ENCODE peak calls at places on chromosomes 6 and 20, in six cellular contexts. One of them, this sample, is unnamed.

GRCh38 chr6:73340048-73340447 is 14.0 kb downstream of the DPPA5 start:
- DNase-seq in GM06990: no peak
- DNase-seq in omental fat pad: no peak
- DNase-seq in stomach: no peak
- DNase-seq in nephron progenitor cell: no peak
- DNase-seq in hepatocyte: no peak
- DNase-seq in this sample: no peak

GRCh38 chr6:160030103-160030502 is 61.2 kb downstream of the IGF2R start:
- DNase-seq in nephron progenitor cell: peak
- DNase-seq in omental fat pad: peak
- DNase-seq in hepatocyte: peak
- DNase-seq in GM06990: no peak
- DNase-seq in stomach: peak
- DNase-seq in this sample: no peak

GRCh38 chr20:29878281-29878741 is 1379.2 kb upstream of the DEFB115 start:
- DNase-seq in hepatocyte: no peak
- DNase-seq in stomach: peak
- DNase-seq in omental fat pad: no peak
- DNase-seq in GM06990: peak
- DNase-seq in nephron progenitor cell: no peak
- DNase-seq in this sample: no peak

GRCh38 chr6:147421903-147422302 is 86.6 kb upstream of the SAMD5 start:
- DNase-seq in GM06990: no peak
- DNase-seq in omental fat pad: no peak
- DNase-seq in hepatocyte: no peak
- DNase-seq in stomach: no peak
- DNase-seq in nephron progenitor cell: no peak
- DNase-seq in this sample: no peak

GRCh38 chr20:50517817-50518154 is 7.6 kb downstream of the PTPN1 start:
- DNase-seq in nephron progenitor cell: no peak
- DNase-seq in GM06990: no peak
- DNase-seq in hepatocyte: no peak
- DNase-seq in stomach: no peak
- DNase-seq in omental fat pad: no peak
- DNase-seq in this sample: no peak

GRCh38 chr20:21077809-21078345 is 28.3 kb downstream of the LINC00237 start:
- DNase-seq in stomach: no peak
- DNase-seq in hepatocyte: no peak
- DNase-seq in GM06990: no peak
- DNase-seq in nephron progenitor cell: no peak
- DNase-seq in omental fat pad: no peak
- DNase-seq in this sample: no peak

GRCh38 chr20:50394569-50394968 is 115.6 kb upstream of the PTPN1 start:
- DNase-seq in nephron progenitor cell: no peak
- DNase-seq in stomach: no peak
- DNase-seq in GM06990: no peak
- DNase-seq in omental fat pad: no peak
- DNase-seq in hepatocyte: no peak
- DNase-seq in this sample: no peak

GRCh38 chr6:113396644-113397201 is 460.4 kb upstream of the MARCKS start:
- DNase-seq in omental fat pad: no peak
- DNase-seq in stomach: peak
- DNase-seq in hepatocyte: no peak
- DNase-seq in GM06990: no peak
- DNase-seq in nephron progenitor cell: no peak
- DNase-seq in this sample: no peak

GRCh38 chr6:166494757-166495486 is 91.6 kb downstream of the RAMACL start:
- DNase-seq in hepatocyte: no peak
- DNase-seq in GM06990: no peak
- DNase-seq in stomach: no peak
- DNase-seq in omental fat pad: no peak
- DNase-seq in nephron progenitor cell: no peak
- DNase-seq in this sample: peak

GRCh38 chr6:122043421-122043820 is 356.0 kb upstream of the HSF2 start:
- DNase-seq in omental fat pad: no peak
- DNase-seq in hepatocyte: no peak
- DNase-seq in stomach: no peak
- DNase-seq in nephron progenitor cell: no peak
- DNase-seq in GM06990: no peak
- DNase-seq in this sample: no peak

GRCh38 chr20:21020656-21021004 is 85.5 kb downstream of the LINC00237 start:
- DNase-seq in nephron progenitor cell: no peak
- DNase-seq in omental fat pad: no peak
- DNase-seq in stomach: no peak
- DNase-seq in GM06990: no peak
- DNase-seq in hepatocyte: no peak
- DNase-seq in this sample: no peak

GRCh38 chr6:47097092-47097945 is 55.2 kb upstream of the ADGRF1 start:
- DNase-seq in omental fat pad: no peak
- DNase-seq in nephron progenitor cell: peak
- DNase-seq in GM06990: peak
- DNase-seq in hepatocyte: peak
- DNase-seq in stomach: peak
- DNase-seq in this sample: peak

GRCh38 chr20:51563597-51564332 is 21.2 kb upstream of the NFATC2 start:
- DNase-seq in omental fat pad: peak
- DNase-seq in stomach: peak
- DNase-seq in GM06990: no peak
- DNase-seq in hepatocyte: peak
- DNase-seq in nephron progenitor cell: peak
- DNase-seq in this sample: no peak

GRCh38 chr6:104711371-104711770 is 148.3 kb downstream of the HACE1 start:
- DNase-seq in GM06990: no peak
- DNase-seq in nephron progenitor cell: no peak
- DNase-seq in omental fat pad: no peak
- DNase-seq in stomach: no peak
- DNase-seq in hepatocyte: peak
- DNase-seq in this sample: no peak

GRCh38 chr6:19691465-19692167 is 145.6 kb upstream of the ID4 start:
- DNase-seq in stomach: no peak
- DNase-seq in omental fat pad: no peak
- DNase-seq in nephron progenitor cell: peak
- DNase-seq in hepatocyte: peak
- DNase-seq in GM06990: no peak
- DNase-seq in this sample: peak

DNA sequence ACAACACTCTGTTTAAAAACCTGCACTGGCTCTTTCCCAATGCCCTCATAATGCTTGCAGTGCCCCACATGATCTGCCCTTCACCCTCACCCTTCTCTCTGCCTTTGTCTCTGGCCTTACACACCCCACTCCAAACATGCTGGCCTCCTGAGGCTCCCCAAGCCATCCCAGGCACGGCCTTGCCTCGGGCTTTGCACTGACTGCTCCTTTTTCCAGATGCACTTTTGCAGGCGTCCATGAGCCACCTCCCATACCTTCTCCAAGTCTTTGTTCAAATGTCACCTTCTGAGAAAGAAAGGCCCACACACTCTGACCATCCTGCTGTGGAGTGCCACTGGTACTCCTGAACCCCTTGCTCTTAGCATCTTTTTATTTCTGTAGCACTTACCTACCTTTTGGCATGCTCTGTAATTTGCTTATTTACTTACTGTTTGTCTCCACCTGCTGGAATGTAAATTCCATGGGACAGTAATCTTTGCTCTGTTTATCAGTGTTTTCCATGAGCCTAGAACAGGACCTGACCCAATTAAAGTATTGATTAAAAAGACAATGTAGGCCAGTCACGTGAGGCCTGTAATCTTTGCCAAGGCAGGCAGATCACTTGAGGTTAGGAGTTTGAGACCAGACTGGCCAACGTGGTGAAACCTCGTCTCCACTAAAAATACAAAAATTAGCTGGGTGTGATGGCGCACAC is 30.7 kb downstream of the GFRA4 start:
- DNase-seq in hepatocyte: no peak
- DNase-seq in omental fat pad: no peak
- DNase-seq in stomach: no peak
- DNase-seq in GM06990: no peak
- DNase-seq in nephron progenitor cell: no peak
- DNase-seq in this sample: no peak
- TF ChIP-seq CTCF in hepatocyte: peak
- TF ChIP-seq CTCF in omental fat pad: no peak
- TF ChIP-seq CTCF in stomach: no peak
- TF ChIP-seq CTCF in GM06990: no peak
- TF ChIP-seq CTCF in nephron progenitor cell: no peak
- TF ChIP-seq CTCF in this sample: no peak

GRCh38 chr20:34072076-34072475 is 40.0 kb downstream of the EIF2S2 start:
- DNase-seq in GM06990: no peak
- DNase-seq in omental fat pad: no peak
- DNase-seq in stomach: no peak
- DNase-seq in nephron progenitor cell: no peak
- DNase-seq in hepatocyte: no peak
- DNase-seq in this sample: no peak

GRCh38 chr20:34068001-34068400 is 44.0 kb downstream of the EIF2S2 start:
- DNase-seq in nephron progenitor cell: no peak
- DNase-seq in stomach: no peak
- DNase-seq in hepatocyte: no peak
- DNase-seq in omental fat pad: no peak
- DNase-seq in GM06990: no peak
- DNase-seq in this sample: no peak

GRCh38 chr20:34072778-34073177 is 39.3 kb downstream of the EIF2S2 start:
- DNase-seq in GM06990: no peak
- DNase-seq in hepatocyte: no peak
- DNase-seq in stomach: no peak
- DNase-seq in omental fat pad: no peak
- DNase-seq in nephron progenitor cell: no peak
- DNase-seq in this sample: no peak

GRCh38 chr20:34069341-34070078 is 42.5 kb downstream of the EIF2S2 start:
- DNase-seq in nephron progenitor cell: peak
- DNase-seq in omental fat pad: peak
- DNase-seq in stomach: peak
- DNase-seq in hepatocyte: peak
- DNase-seq in GM06990: no peak
- DNase-seq in this sample: peak

DNA sequence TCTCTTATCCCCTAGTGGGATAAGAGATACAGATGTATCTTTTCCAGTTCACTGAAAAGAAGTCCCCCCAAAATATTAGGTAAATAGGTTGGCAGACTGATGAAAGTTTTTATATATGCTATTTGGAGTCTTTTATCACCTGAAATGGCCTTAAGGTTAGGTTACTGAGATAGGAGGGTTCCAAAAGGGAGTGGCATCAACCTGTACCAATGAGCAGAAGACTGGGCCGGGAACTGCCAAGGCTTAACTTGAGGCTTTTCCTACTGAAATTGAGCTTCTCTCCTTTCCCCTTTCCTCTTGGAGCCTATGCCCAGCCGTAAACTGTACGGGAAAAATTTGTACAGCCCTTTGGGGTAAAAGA is 42.0 kb downstream of the EIF2S2 start:
- DNase-seq in nephron progenitor cell: no peak
- DNase-seq in stomach: no peak
- DNase-seq in hepatocyte: no peak
- DNase-seq in omental fat pad: no peak
- DNase-seq in GM06990: no peak
- DNase-seq in this sample: no peak
- TF ChIP-seq CTCF in nephron progenitor cell: no peak
- TF ChIP-seq CTCF in stomach: no peak
- TF ChIP-seq CTCF in hepatocyte: no peak
- TF ChIP-seq CTCF in omental fat pad: no peak
- TF ChIP-seq CTCF in GM06990: no peak
- TF ChIP-seq CTCF in this sample: peak

DNA sequence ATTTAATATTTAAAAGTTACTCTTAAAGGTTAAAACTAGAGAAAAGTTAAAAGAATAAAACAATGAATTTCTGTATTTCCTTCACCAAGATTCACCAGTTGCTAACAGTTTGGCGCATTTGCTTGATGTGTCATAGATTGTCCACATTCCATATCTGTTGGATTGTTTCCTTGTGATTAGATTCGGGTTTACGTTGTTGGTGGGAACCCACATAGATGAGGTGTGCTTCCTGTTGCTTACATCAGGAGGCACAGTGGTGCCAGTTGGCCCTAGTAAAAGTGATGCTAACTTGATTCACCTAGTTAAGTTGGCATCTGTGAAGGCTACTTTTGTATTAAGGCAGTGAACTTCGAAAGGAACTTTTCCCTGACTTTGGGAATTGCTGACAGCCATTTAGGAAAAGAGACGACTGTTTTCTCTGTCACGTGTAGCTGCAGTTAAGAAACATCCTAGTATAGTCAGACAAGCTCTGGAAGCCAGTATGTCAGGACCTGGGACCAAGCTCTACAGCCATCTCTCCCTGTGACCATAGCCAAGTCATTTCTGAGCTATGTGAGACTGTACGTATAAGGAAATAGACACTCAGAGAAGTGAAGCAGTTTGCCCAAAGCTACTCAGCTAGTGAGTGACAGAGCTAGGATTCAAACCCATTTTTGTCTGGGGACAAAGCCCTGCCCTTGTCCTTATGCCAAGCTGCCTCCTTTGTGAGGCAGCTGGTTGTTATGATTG is 49.0 kb downstream of the PPARD start:
- DNase-seq in stomach: peak
- DNase-seq in omental fat pad: no peak
- DNase-seq in nephron progenitor cell: no peak
- DNase-seq in GM06990: no peak
- DNase-seq in hepatocyte: no peak
- DNase-seq in this sample: no peak
- TF ChIP-seq CTCF in stomach: no peak
- TF ChIP-seq CTCF in omental fat pad: no peak
- TF ChIP-seq CTCF in nephron progenitor cell: no peak
- TF ChIP-seq CTCF in GM06990: no peak
- TF ChIP-seq CTCF in hepatocyte: no peak
- TF ChIP-seq CTCF in this sample: no peak

DNA sequence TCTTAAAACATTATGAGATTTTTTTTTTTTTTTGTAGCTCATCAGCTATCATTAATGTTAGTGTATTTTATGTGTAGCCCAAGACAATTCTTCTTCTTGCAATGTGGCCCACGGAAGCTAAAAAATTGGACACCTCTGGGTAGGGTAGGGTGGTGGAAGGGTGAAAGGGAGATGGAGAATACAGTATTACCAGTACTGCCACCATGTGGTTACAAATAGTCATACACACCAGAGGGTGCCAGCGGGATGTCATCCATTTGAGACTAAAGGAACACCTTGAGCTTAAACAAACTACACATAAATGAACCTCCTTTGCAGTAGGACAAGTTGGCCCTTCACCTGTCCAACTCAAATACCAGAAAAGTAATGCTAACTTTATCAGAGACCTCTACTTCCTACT is 601.9 kb downstream of the HTR1B start:
- DNase-seq in omental fat pad: no peak
- DNase-seq in hepatocyte: peak
- DNase-seq in nephron progenitor cell: peak
- DNase-seq in stomach: peak
- DNase-seq in GM06990: no peak
- DNase-seq in this sample: no peak
- TF ChIP-seq CTCF in omental fat pad: no peak
- TF ChIP-seq CTCF in hepatocyte: peak
- TF ChIP-seq CTCF in nephron progenitor cell: peak
- TF ChIP-seq CTCF in stomach: peak
- TF ChIP-seq CTCF in GM06990: no peak
- TF ChIP-seq CTCF in this sample: peak